ENCODE peak calls at places on chromosomes 6 and 20, in five cellular contexts. One of them, this sample, is unnamed.

GRCh38 chr6:165469483-165469882 is 160.1 kb upstream of the C6orf118 start:
- DNase-seq in neural progenitor cell: no peak
- DNase-seq in endothelial cell of umbilical vein: no peak
- DNase-seq in HepG2: no peak
- DNase-seq in fibroblast of lung: no peak
- DNase-seq in this sample: no peak

GRCh38 chr6:54037277-54037779 is 73.9 kb upstream of the MLIP start:
- DNase-seq in fibroblast of lung: peak; percentile 29
- DNase-seq in HepG2: peak; percentile 70
- DNase-seq in endothelial cell of umbilical vein: no peak
- DNase-seq in neural progenitor cell: no peak
- DNase-seq in this sample: no peak

GRCh38 chr20:45695496-45695895 is 6.3 kb upstream of the WFDC13 start:
- DNase-seq in HepG2: no peak
- DNase-seq in fibroblast of lung: no peak
- DNase-seq in endothelial cell of umbilical vein: no peak
- DNase-seq in neural progenitor cell: no peak
- DNase-seq in this sample: no peak

GRCh38 chr6:28395918-28396317 is 3.6 kb downstream of the ZSCAN12 start:
- DNase-seq in neural progenitor cell: no peak
- DNase-seq in endothelial cell of umbilical vein: no peak
- DNase-seq in fibroblast of lung: no peak
- DNase-seq in HepG2: no peak
- DNase-seq in this sample: no peak

GRCh38 chr6:13524801-13525508 is 37.6 kb upstream of the GFOD1 start:
- DNase-seq in neural progenitor cell: no peak
- DNase-seq in endothelial cell of umbilical vein: peak; percentile 15
- DNase-seq in fibroblast of lung: no peak
- DNase-seq in HepG2: no peak
- DNase-seq in this sample: no peak

GRCh38 chr6:37559501-37559900 is 59.8 kb upstream of the CCDC167 start:
- DNase-seq in HepG2: no peak
- DNase-seq in endothelial cell of umbilical vein: no peak
- DNase-seq in neural progenitor cell: no peak
- DNase-seq in fibroblast of lung: no peak
- DNase-seq in this sample: no peak

GRCh38 chr20:41136336-41136694 is 1.0 kb upstream of the PLCG1 start:
- DNase-seq in neural progenitor cell: no peak
- DNase-seq in HepG2: no peak
- DNase-seq in fibroblast of lung: no peak
- DNase-seq in endothelial cell of umbilical vein: no peak
- DNase-seq in this sample: peak; percentile 10

GRCh38 chr6:12024715-12025434 is 12.8 kb downstream of the HIVEP1 start:
- DNase-seq in neural progenitor cell: no peak
- DNase-seq in HepG2: no peak
- DNase-seq in fibroblast of lung: peak; percentile 72
- DNase-seq in endothelial cell of umbilical vein: no peak
- DNase-seq in this sample: no peak

GRCh38 chr6:43219814-43220213 is 9.5 kb downstream of the DNPH1 start:
- DNase-seq in HepG2: no peak
- DNase-seq in endothelial cell of umbilical vein: no peak
- DNase-seq in fibroblast of lung: no peak
- DNase-seq in neural progenitor cell: no peak
- DNase-seq in this sample: no peak

GRCh38 chr6:85404497-85405174 is 45.2 kb upstream of the NT5E start:
- DNase-seq in HepG2: peak; percentile 82
- DNase-seq in endothelial cell of umbilical vein: peak; percentile 93
- DNase-seq in fibroblast of lung: peak; percentile 92
- DNase-seq in neural progenitor cell: no peak
- DNase-seq in this sample: peak; percentile 94

GRCh38 chr6:130240232-130240631 is 17.5 kb upstream of the SAMD3 start:
- DNase-seq in endothelial cell of umbilical vein: no peak
- DNase-seq in fibroblast of lung: peak; percentile 51
- DNase-seq in HepG2: no peak
- DNase-seq in neural progenitor cell: no peak
- DNase-seq in this sample: no peak

GRCh38 chr20:2289475-2289874 is 6.3 kb upstream of the TGM3 start:
- DNase-seq in fibroblast of lung: no peak
- DNase-seq in HepG2: no peak
- DNase-seq in endothelial cell of umbilical vein: no peak
- DNase-seq in neural progenitor cell: no peak
- DNase-seq in this sample: no peak

GRCh38 chr6:42454428-42454791 is 2.7 kb upstream of the TRERF1 start:
- DNase-seq in fibroblast of lung: no peak
- DNase-seq in endothelial cell of umbilical vein: no peak
- DNase-seq in neural progenitor cell: peak; percentile 70
- DNase-seq in HepG2: no peak
- DNase-seq in this sample: no peak

DNA sequence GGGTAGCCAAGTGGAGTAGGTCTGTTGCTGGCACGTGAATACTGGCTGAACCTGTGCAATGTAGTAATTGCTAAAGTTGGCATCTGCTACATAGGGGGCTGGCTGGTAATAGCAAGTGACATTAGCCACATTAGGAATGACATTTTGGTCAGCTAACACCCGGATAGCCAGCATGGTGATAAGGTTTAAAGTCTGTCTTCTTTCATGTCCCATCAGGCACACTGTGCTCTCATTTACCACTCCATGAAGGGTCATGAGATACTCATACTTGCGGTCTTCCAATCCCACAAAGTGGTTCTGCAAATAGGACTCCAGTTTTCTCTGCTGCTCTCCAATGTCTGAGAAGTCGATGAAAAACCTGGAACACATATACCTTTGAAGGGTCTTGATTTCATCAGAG is 2.8 kb downstream of the TENT5A start:
- DNase-seq in fibroblast of lung: no peak
- DNase-seq in HepG2: no peak
- DNase-seq in neural progenitor cell: no peak
- DNase-seq in endothelial cell of umbilical vein: no peak
- DNase-seq in this sample: no peak
- H3K4me3 ChIP-seq in fibroblast of lung: peak overlapping the region; percentile 90
- H3K4me3 ChIP-seq in HepG2: peak overlapping the region; percentile 79
- H3K4me3 ChIP-seq in neural progenitor cell: peak overlapping the region; percentile 73
- H3K4me3 ChIP-seq in endothelial cell of umbilical vein: no peak overlapping the region
- H3K4me3 ChIP-seq in this sample: peak overlapping the region; percentile 68

DNA sequence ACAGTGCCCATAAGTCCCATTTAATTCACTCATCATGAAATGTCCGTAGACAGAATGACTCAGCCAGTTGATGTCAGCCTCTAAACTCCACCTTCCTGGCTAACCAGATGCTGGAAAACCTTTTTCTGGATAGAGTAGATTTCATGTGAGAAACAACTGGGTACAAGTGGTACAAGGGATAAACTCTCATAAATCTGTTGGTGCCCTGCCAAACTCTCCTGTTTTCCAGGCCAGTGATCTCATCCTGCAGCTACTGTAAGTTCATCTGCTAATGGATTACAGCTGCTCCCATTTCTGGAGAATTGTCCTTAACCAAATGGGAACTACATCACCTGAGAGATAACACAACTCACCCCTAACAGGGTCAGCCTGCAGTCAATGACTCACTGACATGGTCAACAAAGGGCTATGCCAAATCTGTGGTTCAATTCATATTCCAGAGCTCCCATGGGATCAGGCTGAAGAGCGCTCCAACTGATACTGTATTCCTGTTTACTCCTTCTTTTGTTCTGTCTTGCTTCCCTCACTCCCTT is 210.1 kb upstream of the HDDC2 start:
- DNase-seq in endothelial cell of umbilical vein: peak; percentile 16
- DNase-seq in HepG2: peak; percentile 18
- DNase-seq in fibroblast of lung: peak; percentile 3
- DNase-seq in neural progenitor cell: no peak
- DNase-seq in this sample: peak; percentile 4
- H3K36me3 ChIP-seq in endothelial cell of umbilical vein: no peaks in the 10 kb centered on the region
- H3K36me3 ChIP-seq in HepG2: no peaks in the 10 kb centered on the region
- H3K36me3 ChIP-seq in fibroblast of lung: no peaks in the 10 kb centered on the region
- H3K36me3 ChIP-seq in neural progenitor cell: no peaks in the 10 kb centered on the region
- H3K36me3 ChIP-seq in this sample: no peaks in the 10 kb centered on the region

GRCh38 chr20:62550087-62550565 is 74.3 kb upstream of the GATA5 start:
- DNase-seq in neural progenitor cell: peak; percentile 37
- DNase-seq in endothelial cell of umbilical vein: no peak
- DNase-seq in HepG2: no peak
- DNase-seq in fibroblast of lung: no peak
- DNase-seq in this sample: no peak

GRCh38 chr20:62553136-62553837 is 77.5 kb upstream of the GATA5 start:
- DNase-seq in fibroblast of lung: no peak
- DNase-seq in neural progenitor cell: no peak
- DNase-seq in endothelial cell of umbilical vein: no peak
- DNase-seq in HepG2: no peak
- DNase-seq in this sample: no peak

GRCh38 chr20:62552613-62553012 is 76.8 kb upstream of the GATA5 start:
- DNase-seq in HepG2: no peak
- DNase-seq in fibroblast of lung: no peak
- DNase-seq in endothelial cell of umbilical vein: no peak
- DNase-seq in neural progenitor cell: no peak
- DNase-seq in this sample: no peak

GRCh38 chr20:62549499-62550086 is 73.8 kb upstream of the GATA5 start:
- DNase-seq in neural progenitor cell: peak; percentile 32
- DNase-seq in fibroblast of lung: no peak
- DNase-seq in HepG2: no peak
- DNase-seq in endothelial cell of umbilical vein: no peak
- DNase-seq in this sample: no peak

DNA sequence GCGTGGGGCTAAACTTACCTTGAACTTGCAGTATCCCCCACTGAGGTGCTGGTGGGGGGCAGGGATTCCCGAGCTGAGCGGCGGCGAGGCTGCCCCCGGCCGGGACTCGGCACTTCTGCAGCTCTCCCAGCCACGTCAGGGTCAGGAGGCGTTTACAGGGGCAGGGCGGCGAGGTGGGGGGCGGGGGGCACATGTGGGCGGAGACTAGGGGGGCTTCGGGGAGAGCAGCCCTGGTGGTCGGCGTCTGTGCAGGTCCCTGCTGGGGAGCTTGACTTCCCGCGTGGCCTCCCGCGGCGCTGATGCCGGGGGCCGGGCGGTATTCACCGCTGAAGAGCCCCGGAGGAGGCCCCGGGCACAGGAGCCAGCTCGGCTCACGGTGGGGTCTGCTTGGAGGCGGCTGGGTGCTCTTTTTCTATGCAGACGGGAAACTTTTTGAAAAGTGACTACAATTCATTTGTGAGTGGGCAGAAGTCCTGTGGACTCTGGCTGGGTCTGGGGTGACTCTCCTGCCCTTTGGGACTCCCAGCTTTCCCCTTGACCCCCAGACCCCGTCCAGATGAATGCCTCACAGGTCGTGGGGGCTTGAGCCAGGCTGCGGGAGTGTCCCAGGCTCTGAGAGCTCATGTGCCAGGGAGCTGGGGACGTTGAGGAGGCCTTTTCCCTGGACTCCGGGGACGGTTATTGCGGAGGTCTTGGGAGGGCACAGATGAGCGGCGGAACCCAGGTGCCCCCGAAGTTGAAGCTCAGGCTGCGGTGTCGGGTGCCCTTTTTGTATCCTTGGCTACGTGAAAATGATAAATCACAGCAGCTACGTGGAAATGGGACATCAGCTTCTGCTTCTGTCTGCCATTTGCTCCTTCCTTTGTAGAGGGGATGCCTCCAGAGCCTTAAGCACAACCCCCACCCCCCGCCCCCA is 75.9 kb upstream of the GATA5 start:
- DNase-seq in neural progenitor cell: peak; percentile 38
- DNase-seq in fibroblast of lung: no peak
- DNase-seq in endothelial cell of umbilical vein: no peak
- DNase-seq in HepG2: no peak
- DNase-seq in this sample: no peak
- TF ChIP-seq EZH2 in neural progenitor cell: peak; percentile 48
- TF ChIP-seq EZH2 in fibroblast of lung: peak; percentile 63
- TF ChIP-seq EZH2 in endothelial cell of umbilical vein: peak; percentile 83
- TF ChIP-seq EZH2 in HepG2: peak; percentile 83
- TF ChIP-seq EZH2 in this sample: no peak

DNA sequence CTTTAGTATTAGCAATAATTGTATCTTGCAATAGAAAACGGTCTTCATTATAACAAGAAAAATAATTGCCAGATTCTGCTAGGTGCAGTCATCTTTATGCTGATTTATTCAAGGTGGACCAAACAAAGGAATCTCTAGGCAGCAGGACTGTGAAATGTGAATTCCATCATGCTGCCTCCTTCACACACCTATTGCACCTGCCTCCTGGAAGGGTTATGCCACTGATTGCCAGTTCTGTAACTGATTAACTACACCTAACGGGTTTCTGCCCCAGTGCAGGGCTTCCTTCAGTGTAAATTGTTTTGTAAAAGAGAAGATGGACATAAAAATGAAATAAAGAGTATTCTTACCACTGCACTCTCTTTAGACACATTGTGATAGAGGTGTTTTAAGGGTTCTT is 96.1 kb downstream of the FOXO3 start:
- DNase-seq in endothelial cell of umbilical vein: no peak
- DNase-seq in fibroblast of lung: no peak
- DNase-seq in neural progenitor cell: no peak
- DNase-seq in HepG2: peak; percentile 25
- DNase-seq in this sample: no peak
- H3K4me3 ChIP-seq in endothelial cell of umbilical vein: no peak overlapping the region
- H3K4me3 ChIP-seq in fibroblast of lung: peak overlapping the region; percentile 30
- H3K4me3 ChIP-seq in neural progenitor cell: no peak overlapping the region
- H3K4me3 ChIP-seq in HepG2: no peak overlapping the region
- H3K4me3 ChIP-seq in this sample: no peak overlapping the region

GRCh38 chr6:125509477-125509876 is 207.7 kb upstream of the HDDC2 start:
- DNase-seq in fibroblast of lung: no peak
- DNase-seq in neural progenitor cell: no peak
- DNase-seq in endothelial cell of umbilical vein: no peak
- DNase-seq in HepG2: no peak
- DNase-seq in this sample: no peak
- H3K36me3 ChIP-seq in fibroblast of lung: no peaks in the 10 kb centered on the region
- H3K36me3 ChIP-seq in neural progenitor cell: no peaks in the 10 kb centered on the region
- H3K36me3 ChIP-seq in endothelial cell of umbilical vein: no peaks in the 10 kb centered on the region
- H3K36me3 ChIP-seq in HepG2: no peaks in the 10 kb centered on the region
- H3K36me3 ChIP-seq in this sample: no peaks in the 10 kb centered on the region

This sample was measured in A673.